ENCODE peak calls at places on chromosomes 4 and X, in eight cellular contexts. X is suprapubic skin, S is astrocyte of the spinal cord, W is endothelial cell, L is psoas muscle, Y is PC-3, F is NCI-H748 treated with DMSO at 0.1 percent for 48 hours, H is SW480. I is an unnamed sample.

GRCh38 chr4:173448557-173448918 is 49.6 kb upstream of the SCRG1 start:
- DNase-seq in L (no peak), H (no peak), Y (no peak), X (no peak), S (peak), W (no peak), F (no peak), I (no peak)

GRCh38 chr4:10140866-10141759 is 24.5 kb upstream of the WDR1 start:
- DNase-seq in S (no peak), Y (no peak), L (no peak), H (no peak), F (no peak), W (no peak), X (no peak), I (no peak)

GRCh38 chrX:85988353-85988752 is 59.0 kb downstream of the CHM start:
- DNase-seq in Y (no peak), W (no peak), X (no peak), S (no peak), F (no peak), H (no peak), L (no peak), I (no peak)

GRCh38 chr4:138114434-138114833 is 127.7 kb downstream of the SLC7A11 start:
- DNase-seq in X (no peak), F (no peak), H (no peak), W (no peak), Y (no peak), S (no peak), L (no peak), I (no peak)

GRCh38 chr4:37685726-37686372 is 327 bp downstream of the RELL1 start:
- DNase-seq in L (peak), S (peak), Y (peak), W (peak), H (peak), F (no peak), X (peak), I (no peak)

GRCh38 chr4:108370291-108370690 is 201.6 kb upstream of the LEF1 start:
- DNase-seq in Y (no peak), H (no peak), X (no peak), S (no peak), W (no peak), F (no peak), L (no peak), I (no peak)

GRCh38 chr4:154643493-154643892 is 31.0 kb upstream of the FGG start:
- DNase-seq in S (no peak), X (no peak), W (no peak), F (no peak), L (no peak), H (no peak), Y (peak), I (no peak)

GRCh38 chr4:115675721-115676120 is 562.3 kb upstream of the NDST4 start:
- DNase-seq in W (no peak), H (no peak), Y (no peak), F (no peak), X (no peak), L (no peak), S (peak), I (no peak)

GRCh38 chr4:58127680-58128079 is 1017.5 kb upstream of the IGFBP7 start:
- DNase-seq in H (no peak), Y (no peak), S (no peak), L (no peak), W (no peak), X (no peak), F (no peak), I (no peak)

GRCh38 chrX:135484636-135485289 is 35.7 kb upstream of the INTS6L start:
- DNase-seq in F (no peak), L (no peak), X (no peak), H (peak), Y (peak), W (peak), S (peak), I (no peak)

GRCh38 chrX:146154191-146154590 is 336.6 kb downstream of the SLITRK2 start:
- DNase-seq in F (no peak), X (no peak), W (no peak), L (no peak), S (no peak), Y (no peak), H (no peak), I (no peak)

GRCh38 chrX:21666679-21667078 is 8.5 kb upstream of the KLHL34 start:
- DNase-seq in H (no peak), F (no peak), X (no peak), L (no peak), W (no peak), S (peak), Y (peak), I (no peak)

GRCh38 chr4:120990246-120990645 is 67.7 kb upstream of the PRDM5 start:
- DNase-seq in Y (no peak), X (no peak), F (no peak), H (no peak), S (no peak), W (no peak), L (no peak), I (no peak)

GRCh38 chrX:789096-789495 is 158.5 kb downstream of the SHOX start:
- DNase-seq in X (no peak), F (no peak), S (no peak), Y (no peak), W (no peak), H (no peak), L (no peak), I (peak)

GRCh38 chr4:133148690-133149363 is at the start of gene PCDH10:
- DNase-seq in X (peak), S (peak), Y (peak), H (no peak), L (peak), F (peak), W (peak), I (peak)

GRCh38 chr4:60724623-60725022 is 475.5 kb upstream of the ADGRL3 start:
- DNase-seq in Y (peak), S (peak), F (no peak), W (no peak), X (no peak), H (no peak), L (no peak), I (no peak)

GRCh38 chr4:101025755-101026154 is 321.6 kb downstream of the PPP3CA start:
- DNase-seq in H (peak), W (no peak), Y (no peak), X (no peak), S (no peak), F (no peak), L (no peak), I (no peak)

GRCh38 chr4:27364509-27364908 is 503.9 kb downstream of the STIM2 start:
- DNase-seq in L (no peak), X (no peak), Y (no peak), W (no peak), S (no peak), H (no peak), F (no peak), I (no peak)

GRCh38 chr4:89757154-89757723 is 79.7 kb downstream of the SNCA start:
- DNase-seq in Y (no peak), S (no peak), W (no peak), F (no peak), X (no peak), H (no peak), L (no peak), I (no peak)

GRCh38 chr4:110567266-110567665 is 55.6 kb downstream of the PITX2 start:
- DNase-seq in F (no peak), L (no peak), W (no peak), S (no peak), Y (no peak), X (no peak), H (no peak), I (no peak)

GRCh38 chr4:17494833-17495232 is 17.1 kb downstream of the QDPR start:
- DNase-seq in L (no peak), W (no peak), X (no peak), F (no peak), Y (no peak), H (no peak), S (no peak), I (no peak)

GRCh38 chr4:163651761-163652160 is 157.3 kb downstream of the TMA16 start:
- DNase-seq in Y (no peak), F (no peak), X (no peak), H (no peak), W (no peak), L (no peak), S (no peak), I (no peak)

I was measured in chondrocyte.